ENCODE peak calls at places on chromosomes 3 and 15, in four cellular contexts. O, B, E and G are unnamed samples.

GRCh38 chr3:186095584-186096061 is 13.3 kb downstream of the ETV5 start:
- DNase-seq in B (no peak), E (no peak), O (no peak), G (no peak)

GRCh38 chr15:46848704-46849103 is 868.6 kb upstream of the SEMA6D start:
- DNase-seq in O (no peak), B (no peak), E (no peak), G (no peak)

GRCh38 chr15:62445244-62445643 is 280.2 kb upstream of the C2CD4B start:
- DNase-seq in O (no peak), E (no peak), B (no peak), G (no peak)

GRCh38 chr3:129944709-129945108 is 29.8 kb upstream of the TRH start:
- DNase-seq in O (no peak), B (no peak), E (no peak), G (no peak)

GRCh38 chr3:32794487-32795308 is 23.1 kb upstream of the TRIM71 start:
- DNase-seq in O (no peak), E (no peak), B (no peak), G (no peak)

GRCh38 chr3:101518421-101518871 is 5.4 kb upstream of the SENP7 start:
- DNase-seq in E (no peak), O (no peak), B (no peak), G (no peak)

GRCh38 chr15:46251873-46252272 is 617.0 kb downstream of the SQOR start:
- DNase-seq in O (no peak), B (no peak), E (no peak), G (no peak)

GRCh38 chr15:93209690-93210425 is 120.8 kb upstream of the RGMA start:
- DNase-seq in O (no peak), B (no peak), E (no peak), G (no peak)

GRCh38 chr3:44198265-44198956 is 43.3 kb upstream of the TOPAZ1 start:
- DNase-seq in O (peak), B (no peak), E (peak), G (no peak)

GRCh38 chr3:112531358-112531781 is 30.4 kb downstream of the ATG3 start:
- DNase-seq in B (no peak), O (no peak), E (no peak), G (no peak)

GRCh38 chr3:86180696-86181095 is 810.3 kb downstream of the VGLL3 start:
- DNase-seq in E (no peak), O (no peak), B (no peak), G (no peak)

GRCh38 chr15:99106417-99107220 is 1.7 kb downstream of the SYNM start:
- DNase-seq in E (no peak), B (peak), O (no peak), G (no peak)

GRCh38 chr15:80415331-80415730 is 11.1 kb downstream of the ARNT2 start:
- DNase-seq in E (no peak), B (no peak), O (no peak), G (no peak)

GRCh38 chr3:32443471-32443870 is 51.8 kb downstream of the CMTM7 start:
- DNase-seq in B (no peak), E (no peak), O (no peak), G (no peak)

GRCh38 chr15:52392008-52392687 is 96.5 kb upstream of the MYO5C start:
- DNase-seq in O (no peak), E (no peak), B (no peak), G (no peak)

GRCh38 chr3:170425491-170426239 is 7.0 kb downstream of the CLDN11 start:
- DNase-seq in O (no peak), E (no peak), B (no peak), G (no peak)

GRCh38 chr3:22582291-22582690 is 620.8 kb upstream of the UBE2E2 start:
- DNase-seq in E (no peak), B (no peak), O (no peak), G (no peak)

GRCh38 chr3:139937674-139938279 is 2.8 kb downstream of the CLSTN2 start:
- DNase-seq in O (peak), B (no peak), E (peak), G (peak)

GRCh38 chr3:34024447-34025240 is 226.2 kb downstream of the PDCD6IP start:
- DNase-seq in B (no peak), O (no peak), E (no peak), G (no peak)

GRCh38 chr3:9697892-9698291 is 5.7 kb upstream of the CPNE9 start:
- DNase-seq in O (no peak), B (no peak), E (no peak), G (no peak)

GRCh38 chr15:47326934-47327333 is 390.4 kb upstream of the SEMA6D start:
- DNase-seq in B (no peak), E (peak), O (no peak), G (no peak)

GRCh38 chr3:182482692-182483091 is 310.6 kb upstream of the ATP11B start:
- DNase-seq in B (no peak), O (no peak), E (no peak), G (no peak)

GRCh38 chr3:106842151-106842550 is 535.1 kb upstream of the CCDC54 start:
- DNase-seq in O (no peak), E (no peak), B (no peak), G (no peak)

GRCh38 chr3:187291001-187291511 is 481 bp downstream of the MASP1 start:
- DNase-seq in E (no peak), O (peak), B (no peak), G (peak)

GRCh38 chr15:34364041-34364440 is 3.0 kb downstream of the LPCAT4 start:
- DNase-seq in B (no peak), O (no peak), E (no peak), G (no peak)

GRCh38 chr15:34361278-34361677 is 5.7 kb downstream of the LPCAT4 start:
- DNase-seq in E (no peak), O (no peak), B (no peak), G (no peak)

GRCh38 chr15:34359416-34359815 is 7.6 kb downstream of the LPCAT4 start:
- DNase-seq in O (no peak), E (no peak), B (no peak), G (no peak)

GRCh38 chr15:34360298-34360697 is 6.7 kb downstream of the LPCAT4 start:
- DNase-seq in O (no peak), B (no peak), E (no peak), G (no peak)

GRCh38 chr15:34362047-34362773 is 4.8 kb downstream of the LPCAT4 start:
- DNase-seq in E (no peak), O (no peak), B (no peak), G (no peak)
- TF ChIP-seq EP300 in E (no peak), O (no peak), B (no peak), G (no peak)

GRCh38 chr3:147381610-147382009 is 24.7 kb downstream of the ZIC4 start:
- DNase-seq in E (no peak), O (no peak), B (no peak), G (no peak)

GRCh38 chr3:147383617-147384016 is 22.7 kb downstream of the ZIC4 start:
- DNase-seq in B (no peak), O (no peak), E (no peak), G (no peak)

GRCh38 chr3:147379651-147380050 is 26.7 kb downstream of the ZIC4 start:
- DNase-seq in E (no peak), B (no peak), O (no peak), G (no peak)

GRCh38 chr3:147380271-147380995 is 25.9 kb downstream of the ZIC4 start:
- DNase-seq in O (no peak), B (no peak), E (no peak), G (no peak)

DNA sequence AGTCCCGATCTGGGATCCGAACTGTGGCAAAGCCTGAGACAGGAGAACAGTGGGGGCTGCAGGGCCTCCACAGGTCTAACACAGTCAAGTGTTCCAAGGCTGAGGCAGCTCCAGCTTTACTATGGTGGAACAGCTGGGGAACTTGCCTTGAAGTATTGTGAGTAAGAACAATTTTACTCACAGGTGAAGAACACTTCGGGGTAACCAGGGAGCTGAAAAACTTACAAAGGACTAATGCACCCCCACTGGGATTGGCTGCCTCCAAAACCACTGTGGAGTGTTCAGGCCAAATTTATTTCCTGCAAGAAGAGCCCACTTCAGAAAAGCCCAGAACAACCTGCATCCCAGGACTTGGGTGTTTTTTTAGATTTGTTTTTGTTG is 25.4 kb downstream of the ZIC4 start:
- DNase-seq in B (no peak), O (no peak), E (no peak), G (no peak)
- H3K4me3 ChIP-seq in B (no peak), O (no peak), E (no peak), G (no peak)

DNA sequence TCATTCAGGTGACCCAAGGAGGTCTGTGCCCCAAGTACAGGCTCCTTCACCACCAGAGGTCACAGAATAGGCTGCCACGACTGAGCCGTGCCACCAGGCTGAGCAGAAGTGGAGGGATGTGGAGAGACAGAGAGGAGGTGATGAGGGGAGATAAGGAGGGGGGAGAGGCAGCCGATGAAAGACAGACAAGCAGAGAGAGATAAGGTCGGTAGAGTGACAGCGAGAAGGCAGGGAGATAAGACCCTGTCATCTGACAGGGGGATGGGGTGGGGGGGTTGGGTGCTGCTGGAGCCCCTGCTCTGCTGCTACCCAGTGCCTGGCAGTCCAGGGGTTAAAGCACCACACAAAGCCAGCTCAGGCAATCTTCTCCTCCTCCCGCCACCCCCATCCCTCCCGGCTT is 68.1 kb downstream of the CACNA2D2 start:
- DNase-seq in E (no peak), B (no peak), O (no peak), G (no peak)
- TF ChIP-seq EP300 in E (no peak), B (no peak), O (no peak), G (no peak)

GRCh38 chr15:39172380-39173281 is 408.2 kb upstream of the THBS1 start:
- DNase-seq in O (peak), E (no peak), B (peak), G (no peak)
- H3K4me3 ChIP-seq in O (peak), E (peak), B (peak), G (peak)

GRCh38 chr3:87564438-87564837 is 288.1 kb upstream of the POU1F1 start:
- DNase-seq in E (no peak), O (no peak), B (no peak), G (no peak)
- TF ChIP-seq EP300 in E (no peak), O (no peak), B (no peak), G (no peak)

DNA sequence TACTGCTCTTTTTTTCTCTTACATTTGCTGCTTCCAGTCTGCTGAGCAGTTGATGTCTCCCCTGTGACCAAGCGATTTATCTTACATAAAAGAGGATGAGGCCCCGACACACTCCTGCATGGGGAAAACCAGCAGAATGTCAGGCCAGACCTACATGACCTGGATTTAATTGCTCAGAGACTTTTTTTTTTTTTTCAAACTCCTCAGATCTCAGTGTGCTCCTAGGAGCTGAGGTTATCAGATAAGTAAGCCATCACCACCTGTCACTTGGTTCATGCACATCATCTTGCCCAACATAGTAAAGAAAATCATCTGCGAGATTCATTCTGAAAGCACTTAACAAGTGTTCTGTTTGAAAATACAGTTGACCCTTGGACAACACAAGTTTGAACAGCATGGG is 163.1 kb downstream of the PLCL2 start:
- DNase-seq in O (no peak), B (no peak), E (no peak), G (no peak)
- H3K4me3 ChIP-seq in O (no peak), B (no peak), E (no peak), G (no peak)

DNA sequence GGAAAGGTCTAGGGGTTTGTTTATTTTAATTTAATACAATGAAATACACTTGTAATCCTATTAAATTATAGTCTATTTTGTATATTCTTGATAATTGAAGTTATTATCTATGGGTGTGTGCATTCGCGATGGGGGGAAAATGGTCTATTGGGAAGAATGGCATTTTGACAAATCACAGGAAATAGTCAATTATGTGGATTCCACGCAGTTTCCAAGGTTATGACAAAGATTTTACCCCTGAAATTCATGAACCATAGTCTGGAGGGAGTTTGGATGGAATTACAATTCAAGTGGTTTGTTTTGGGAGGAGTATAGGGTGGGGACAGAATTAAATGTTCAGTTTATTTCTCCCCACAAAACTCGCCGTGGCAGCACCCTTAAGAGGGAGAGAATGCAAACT is 66.5 kb downstream of the RBMS3 start:
- DNase-seq in O (no peak), E (no peak), B (no peak), G (no peak)
- TF ChIP-seq EP300 in O (no peak), E (no peak), B (no peak), G (no peak)

GRCh38 chr3:30649572-30650310 is 43.3 kb downstream of the TGFBR2 start:
- DNase-seq in B (no peak), O (no peak), E (no peak), G (no peak)
- H3K4me3 ChIP-seq in B (no peak), O (no peak), E (no peak), G (no peak)

GRCh38 chr3:195113074-195113473 is 157.9 kb downstream of the XXYLT1 start:
- DNase-seq in B (peak), O (no peak), E (no peak), G (no peak)
- TF ChIP-seq EP300 in B (no peak), O (no peak), E (no peak), G (no peak)